ENCODE peak calls at places on chromosomes 5 and 9, in four cellular contexts. Q, H, Z and P are unnamed samples. For H3K4me1, the result is how much of the 10 kb centered on the place peaks cover.

GRCh38 chr9:125747053-125747764 is at the start of gene PBX3:
- DNase-seq in Z (no peak), Q (peak), H (peak), P (peak)

GRCh38 chr5:80672140-80672736 is 17.5 kb upstream of the DHFR start:
- DNase-seq in Q (peak), Z (peak), H (peak), P (peak)

GRCh38 chr9:123354806-123355508 is 1.0 kb upstream of the CRB2 start:
- DNase-seq in Q (no peak), Z (no peak), H (no peak), P (no peak)

GRCh38 chr5:77898385-77898784 is 122.2 kb upstream of the TBCA start:
- DNase-seq in H (no peak), Z (no peak), Q (no peak), P (no peak)

GRCh38 chr5:144979516-144980264 is 809.0 kb downstream of the KCTD16 start:
- DNase-seq in Z (no peak), H (no peak), Q (no peak), P (no peak)

GRCh38 chr5:167947312-167947711 is 344.1 kb upstream of the WWC1 start:
- DNase-seq in Q (no peak), Z (no peak), H (no peak), P (no peak)

GRCh38 chr9:135990468-135991429 is 29.6 kb upstream of the UBAC1 start:
- DNase-seq in H (peak), Q (peak), Z (peak), P (peak)

GRCh38 chr9:88535226-88535931 is 401 bp downstream of the NXNL2 start:
- DNase-seq in H (peak), Z (no peak), Q (no peak), P (no peak)

GRCh38 chr5:38853753-38854470 is 8.1 kb downstream of the OSMR start:
- DNase-seq in Q (no peak), H (peak), Z (peak), P (no peak)

GRCh38 chr5:59188415-59189225 is 605.7 kb downstream of the RAB3C start:
- DNase-seq in Z (peak), H (peak), Q (peak), P (peak)

GRCh38 chr9:133238272-133238850 is 29.3 kb upstream of the OBP2B start:
- DNase-seq in Z (peak), Q (no peak), H (peak), P (no peak)

GRCh38 chr5:106172681-106173532 is 1497.8 kb downstream of the EFNA5 start:
- DNase-seq in Q (no peak), H (no peak), Z (no peak), P (no peak)

GRCh38 chr5:173883347-173883924 is 4.7 kb upstream of the CPEB4 start:
- DNase-seq in Z (no peak), Q (no peak), H (no peak), P (no peak)

GRCh38 chr5:34484591-34485228 is 171.4 kb upstream of the RAI14 start:
- DNase-seq in H (no peak), Q (no peak), Z (no peak), P (no peak)

GRCh38 chr9:36163049-36163839 is 5.9 kb upstream of the CCIN start:
- DNase-seq in H (peak), Q (no peak), Z (no peak), P (peak)

GRCh38 chr5:116724971-116725370 is 150.3 kb upstream of the SEMA6A start:
- DNase-seq in Q (no peak), Z (no peak), H (no peak), P (no peak)

GRCh38 chr9:84851935-84852585 is 182.5 kb downstream of the NTRK2 start:
- DNase-seq in Z (peak), Q (no peak), H (peak), P (no peak)

GRCh38 chr5:172632346-172633092 is 8.5 kb upstream of the NEURL1B start:
- DNase-seq in H (no peak), Z (no peak), Q (no peak), P (no peak)

GRCh38 chr5:102889033-102889432 is 133.9 kb downstream of the PAM start:
- DNase-seq in H (no peak), Z (no peak), Q (no peak), P (no peak)

GRCh38 chr9:4983541-4984165 is 1.4 kb upstream of the JAK2 start:
- DNase-seq in Z (no peak), H (no peak), Q (no peak), P (no peak)

GRCh38 chr9:36566813-36567217 is 5.9 kb upstream of the MELK start:
- DNase-seq in Q (no peak), Z (no peak), H (no peak), P (no peak)

GRCh38 chr9:133505186-133505830 is 19.5 kb downstream of the MYMK start:
- DNase-seq in H (no peak), Z (no peak), Q (no peak), P (no peak)

GRCh38 chr5:25515525-25515924 is 870.7 kb upstream of the CDH10 start:
- DNase-seq in Q (no peak), H (no peak), Z (no peak), P (no peak)

GRCh38 chr5:140700177-140701144 is at the start of gene ZMAT2:
- DNase-seq in Z (peak), Q (peak), H (peak), P (peak)

GRCh38 chr9:137439158-137439714 is 1.9 kb downstream of the ENTPD8 start:
- DNase-seq in Q (no peak), Z (no peak), H (no peak), P (no peak)

GRCh38 chr9:123338710-123339665 is 17.0 kb upstream of the CRB2 start:
- DNase-seq in H (no peak), Z (no peak), Q (no peak), P (peak)

GRCh38 chr9:137241490-137242328 is 622 bp downstream of the TUBB4B start:
- DNase-seq in Q (peak), H (peak), Z (no peak), P (peak)

GRCh38 chr9:135226369-135227050 is 139.0 kb downstream of the OLFM1 start:
- DNase-seq in Q (no peak), H (no peak), Z (no peak), P (peak)

GRCh38 chr5:35854248-35854647 is 2.4 kb upstream of the IL7R start:
- DNase-seq in H (no peak), Q (no peak), Z (no peak), P (peak)

GRCh38 chr5:38369692-38370091 is 111.3 kb downstream of the EGFLAM start:
- DNase-seq in H (no peak), Q (no peak), Z (no peak), P (no peak)

GRCh38 chr5:39072915-39073758 is 1.1 kb downstream of the RICTOR start:
- DNase-seq in Q (peak), Z (no peak), H (peak), P (peak)

GRCh38 chr5:134993161-134993560 is 25.5 kb downstream of the CATSPER3 start:
- DNase-seq in Q (no peak), H (no peak), Z (no peak), P (no peak)

GRCh38 chr9:73714294-73714693 is 562.6 kb downstream of the ANXA1 start:
- DNase-seq in H (no peak), Q (no peak), Z (no peak), P (no peak)

GRCh38 chr9:128575469-128575868 is 23.1 kb downstream of the SPTAN1 start:
- DNase-seq in H (no peak), Z (no peak), Q (no peak), P (no peak)

GRCh38 chr5:40413747-40414146 is 266.0 kb upstream of the PTGER4 start:
- DNase-seq in Q (no peak), Z (no peak), H (no peak), P (no peak)

GRCh38 chr9:88076286-88077070 is 61.8 kb downstream of the SPATA31C2 start:
- DNase-seq in Q (no peak), H (peak), Z (peak), P (no peak)

GRCh38 chr5:131263648-131264452 is at the start of gene CDC42SE2:
- DNase-seq in Q (peak), H (peak), Z (peak), P (peak)

GRCh38 chr9:4584636-4585035 is 77.5 kb upstream of the PLPP6 start:
- DNase-seq in Z (no peak), Q (no peak), H (no peak), P (no peak)

GRCh38 chr5:10690460-10690859 is 70.6 kb downstream of the DAP start:
- DNase-seq in Q (no peak), H (no peak), Z (no peak), P (no peak)

GRCh38 chr5:10695759-10696543 is 65.1 kb downstream of the DAP start:
- DNase-seq in Q (peak), Z (no peak), H (no peak), P (no peak)

GRCh38 chr5:10691826-10692785 is 68.9 kb downstream of the DAP start:
- DNase-seq in Q (no peak), H (no peak), Z (no peak), P (no peak)

GRCh38 chr5:10699281-10699874 is 61.7 kb downstream of the DAP start:
- DNase-seq in Z (no peak), H (no peak), Q (no peak), P (no peak)

DNA sequence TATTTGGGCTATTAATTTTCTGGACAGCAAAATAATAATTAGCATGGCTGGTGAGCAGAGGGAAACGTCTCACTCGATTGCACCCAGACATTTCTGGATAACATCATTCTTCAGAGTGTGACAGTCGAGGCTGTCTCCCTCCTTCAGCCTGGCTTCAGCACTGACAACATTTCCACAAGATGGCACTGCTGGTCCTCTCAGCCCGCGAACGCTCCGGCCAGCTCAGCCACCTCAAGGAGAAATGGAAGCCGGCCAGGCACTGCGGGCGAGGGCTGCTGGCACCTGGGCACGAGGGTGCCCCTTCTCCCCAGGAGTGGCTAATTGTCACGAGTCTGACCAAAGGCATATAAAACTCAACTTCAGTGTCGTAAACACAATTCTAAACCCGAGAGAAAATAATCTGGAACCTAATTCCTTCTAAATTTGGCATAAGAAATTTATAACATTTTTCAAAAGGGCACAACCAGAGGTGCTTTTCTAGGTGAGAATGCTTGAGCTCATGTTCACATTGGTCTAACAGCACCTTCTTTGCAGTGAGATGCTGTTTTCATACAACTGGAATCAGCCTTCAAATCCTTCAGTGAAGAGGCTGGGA is 65.9 kb downstream of the DAP start:
- DNase-seq in Z (no peak), H (peak), Q (no peak), P (no peak)
- H3K4me3 ChIP-seq in Z (no peak), H (no peak), Q (no peak), P (no peak)

GRCh38 chr9:21580636-21581353 is 98.7 kb upstream of the IFNE start:
- DNase-seq in Q (no peak), H (peak), Z (no peak), P (no peak)
- H3K4me1 ChIP-seq in Q (under half), H (under half), Z (half or more), P (under half)

GRCh38 chr9:2023532-2023931 is 8.4 kb downstream of the SMARCA2 start:
- DNase-seq in Z (no peak), H (no peak), Q (no peak), P (no peak)
- H3K4me3 ChIP-seq in Z (no peak), H (no peak), Q (no peak), P (no peak)

GRCh38 chr9:127521919-127522304 is 70.6 kb downstream of the LRSAM1 start:
- DNase-seq in Q (no peak), H (no peak), Z (no peak), P (no peak)

GRCh38 chr9:127520941-127521918 is 69.9 kb downstream of the LRSAM1 start:
- DNase-seq in H (peak), Q (no peak), Z (no peak), P (no peak)

GRCh38 chr9:127524373-127524772 is 73.1 kb downstream of the LRSAM1 start:
- DNase-seq in H (no peak), Z (no peak), Q (no peak), P (no peak)

GRCh38 chr9:127522727-127523126 is 71.4 kb downstream of the LRSAM1 start:
- DNase-seq in H (no peak), Z (no peak), Q (no peak), P (no peak)

GRCh38 chr9:127523312-127523851 is 72.1 kb downstream of the LRSAM1 start:
- DNase-seq in Q (peak), H (no peak), Z (peak), P (no peak)
- H3K4me1 ChIP-seq in Q (under half), H (under half), Z (under half), P (under half)

GRCh38 chr5:179530069-179530998 is 20.0 kb upstream of the RUFY1 start:
- DNase-seq in Q (peak), H (peak), Z (no peak), P (peak)
- H3K4me3 ChIP-seq in Q (peak), H (peak), Z (no peak), P (peak)

GRCh38 chr5:110510146-110510545 is 216.3 kb downstream of the TMEM232 start:
- DNase-seq in Q (no peak), Z (no peak), H (no peak), P (no peak)

GRCh38 chr5:110507972-110508371 is 218.5 kb downstream of the TMEM232 start:
- DNase-seq in Q (no peak), H (no peak), Z (no peak), P (no peak)

GRCh38 chr5:110512266-110512665 is 214.2 kb downstream of the TMEM232 start:
- DNase-seq in Q (no peak), Z (no peak), H (no peak), P (no peak)

DNA sequence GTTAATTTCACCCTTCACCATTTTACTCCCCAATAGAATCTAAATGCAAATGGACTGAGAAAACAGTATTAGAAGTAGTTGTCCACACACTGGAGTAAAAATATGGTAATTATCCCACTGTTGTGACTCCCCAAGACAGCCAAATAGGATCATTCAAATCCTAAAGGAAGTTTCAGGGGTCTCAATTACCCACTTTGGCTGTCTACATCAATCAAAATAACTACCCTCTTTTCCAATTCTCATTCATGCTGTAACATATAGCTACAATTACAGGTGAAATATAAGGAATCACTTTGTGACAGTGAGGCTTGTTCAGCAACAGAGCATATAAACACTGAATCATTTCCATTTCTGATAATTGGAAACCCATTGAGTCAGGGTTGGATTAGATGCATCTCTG is 220.1 kb downstream of the TMEM232 start:
- DNase-seq in Z (no peak), Q (no peak), H (no peak), P (no peak)
- H3K4me1 ChIP-seq in Z (under half), Q (under half), H (under half), P (under half)